ENCODE peak calls at places on chromosomes 12 and 14, in four cellular contexts. E is stomach; M is CD8-positive, alpha-beta memory T cell; R is PC-3. G is an unnamed sample.

GRCh38 chr12:79690156-79690605 is 583 bp downstream of the PAWR start:
- DNase-seq in E (peak), M (no peak), R (peak), G (peak)

GRCh38 chr14:105207460-105207901 is 26.4 kb upstream of the NUDT14 start:
- DNase-seq in E (no peak), M (no peak), R (no peak), G (no peak)

GRCh38 chr12:124663206-124663605 is 95.8 kb upstream of the NCOR2 start:
- DNase-seq in E (no peak), M (no peak), R (no peak), G (no peak)

GRCh38 chr14:106605548-106606448 is 1079.4 kb downstream of the TMEM121 start:
- DNase-seq in E (peak), M (peak), R (no peak), G (no peak)

GRCh38 chr12:70271025-70271424 is 27.8 kb downstream of the CNOT2 start:
- DNase-seq in E (no peak), M (no peak), R (no peak), G (no peak)

GRCh38 chr14:91893659-91894058 is 26.3 kb upstream of the TC2N start:
- DNase-seq in E (no peak), M (no peak), R (no peak), G (no peak)

GRCh38 chr12:82870825-82871377 is 184.2 kb downstream of the TMTC2 start:
- DNase-seq in E (no peak), M (no peak), R (no peak), G (no peak)

GRCh38 chr14:92450351-92451070 is 63.1 kb upstream of the RIN3 start:
- DNase-seq in E (no peak), M (no peak), R (no peak), G (no peak)

GRCh38 chr12:8780389-8780788 is 42.0 kb upstream of the A2ML1 start:
- DNase-seq in E (no peak), M (no peak), R (peak), G (no peak)

GRCh38 chr14:34628681-34629135 is 1.2 kb downstream of the SNX6 start:
- DNase-seq in E (peak), M (peak), R (no peak), G (no peak)

GRCh38 chr12:69985656-69986055 is 160.6 kb downstream of the MYRFL start:
- DNase-seq in E (no peak), M (no peak), R (peak), G (no peak)

GRCh38 chr12:117025481-117026151 is 73.6 kb downstream of the TESC start:
- DNase-seq in E (peak), M (peak), R (peak), G (peak)

GRCh38 chr12:109445224-109445623 is 31.9 kb downstream of the KCTD10 start:
- DNase-seq in E (no peak), M (no peak), R (peak), G (no peak)

GRCh38 chr12:29782285-29782820 is 1.4 kb downstream of the TMTC1 start:
- DNase-seq in E (no peak), M (no peak), R (peak), G (no peak)

GRCh38 chr12:66775941-66776340 is 97.1 kb upstream of the GRIP1 start:
- DNase-seq in E (no peak), M (no peak), R (peak), G (no peak)

GRCh38 chr12:107091989-107092641 is 1.2 kb downstream of the CRY1 start:
- DNase-seq in E (no peak), M (peak), R (peak), G (peak)

GRCh38 chr12:6563448-6564050 is 4.5 kb downstream of the NOP2 start:
- DNase-seq in E (peak), M (peak), R (peak), G (peak)

GRCh38 chr14:36717363-36717762 is 55.7 kb downstream of the PAX9 start:
- DNase-seq in E (no peak), M (no peak), R (peak), G (no peak)

GRCh38 chr14:73591690-73592448 is at the start of gene ACOT4:
- DNase-seq in E (peak), M (peak), R (peak), G (peak)

GRCh38 chr12:63991036-63991547 is 146.6 kb downstream of the SRGAP1 start:
- DNase-seq in E (no peak), M (no peak), R (no peak), G (no peak)

GRCh38 chr12:23098110-23099049 is 473.4 kb downstream of the ETNK1 start:
- DNase-seq in E (no peak), M (no peak), R (no peak), G (no peak)

GRCh38 chr12:113587720-113588119 is 116.0 kb upstream of the LHX5 start:
- DNase-seq in E (no peak), M (no peak), R (peak), G (no peak)

GRCh38 chr12:17928708-17929366 is 161.2 kb downstream of the RERGL start:
- DNase-seq in E (no peak), M (no peak), R (peak), G (no peak)

GRCh38 chr12:3192221-3192620 is 115.0 kb downstream of the TSPAN9 start:
- DNase-seq in E (no peak), M (no peak), R (no peak), G (no peak)

GRCh38 chr12:46246021-46246700 is 22.7 kb downstream of the SLC38A1 start:
- DNase-seq in E (no peak), M (peak), R (no peak), G (no peak)

GRCh38 chr12:103503546-103504480 is 8.0 kb upstream of the C12orf42 start:
- DNase-seq in E (peak), M (peak), R (no peak), G (peak)

GRCh38 chr12:27101290-27101689 is 18.9 kb upstream of the C12orf71 start:
- DNase-seq in E (no peak), M (no peak), R (peak), G (no peak)

GRCh38 chr14:99595034-99595433 is 9.0 kb downstream of the CCDC85C start:
- DNase-seq in E (no peak), M (no peak), R (no peak), G (no peak)

GRCh38 chr12:93851245-93851665 is 174.1 kb downstream of the CRADD start:
- DNase-seq in E (no peak), M (no peak), R (no peak), G (no peak)

GRCh38 chr14:66920196-66920595 is 269.0 kb upstream of the GARIN2 start:
- DNase-seq in E (no peak), M (no peak), R (no peak), G (no peak)

GRCh38 chr12:30927210-30927576 is 645 bp downstream of the TSPAN11 start:
- DNase-seq in E (no peak), M (no peak), R (no peak), G (no peak)

GRCh38 chr14:36281309-36281708 is 39.1 kb downstream of the MBIP start:
- DNase-seq in E (no peak), M (no peak), R (no peak), G (no peak)

GRCh38 chr12:115451785-115452736 is 768.1 kb upstream of the TBX3 start:
- DNase-seq in E (peak), M (no peak), R (peak), G (peak)

GRCh38 chr12:42759622-42760273 is 170.2 kb upstream of the PRICKLE1 start:
- DNase-seq in E (peak), M (no peak), R (peak), G (no peak)

GRCh38 chr14:62694075-62694474 is 351.2 kb downstream of the KCNH5 start:
- DNase-seq in E (no peak), M (no peak), R (no peak), G (no peak)

GRCh38 chr12:27001663-27002062 is 12.5 kb downstream of the TM7SF3 start:
- DNase-seq in E (no peak), M (no peak), R (no peak), G (no peak)

G was measured in neural crest cell.